ENCODE peak calls at places on chromosomes 5 and 9, in nine cellular contexts. C is frontal cortex; X is NCI-H748 treated with DMSO at 0.1 percent for 48 hours; H is Ammon's horn; U is mucosa of gallbladder; W is activated CD8-positive, alpha-beta memory T cell treated with anti-CD3 and anti-CD28 coated beads for 48 hours; D is HCEC 1CT; R is smooth muscle cell of the brain vasculature; F is HT1080. M is an unnamed sample.
A peak's percentile ranks its signal among the peaks of the same experiment; 100 is the strongest.

GRCh38 chr5:56142233-56142619 is 90.9 kb downstream of the ANKRD55 start:
- DNase-seq in C (no peak), X (no peak), H (no peak), U (no peak), W (no peak), D (no peak), R (no peak), F (no peak), M (no peak)

GRCh38 chr9:115099891-115100290 is 18.1 kb downstream of the TNC start:
- DNase-seq in C (no peak), X (no peak), H (peak; percentile 62), U (no peak), W (no peak), D (no peak), R (no peak), F (no peak), M (no peak)

GRCh38 chr5:125317546-125317995 is 571.1 kb upstream of the ZNF608 start:
- DNase-seq in C (no peak), X (peak; percentile 100), H (peak; percentile 16), U (no peak), W (no peak), D (no peak), R (no peak), F (no peak), M (no peak)

GRCh38 chr5:180649297-180650039 is at the start of gene FLT4:
- DNase-seq in C (no peak), X (no peak), H (no peak), U (no peak), W (no peak), D (no peak), R (no peak), F (no peak), M (no peak)

GRCh38 chr5:88393082-88393481 is 124.4 kb upstream of the TMEM161B start:
- DNase-seq in C (no peak), X (no peak), H (no peak), U (no peak), W (no peak), D (no peak), R (no peak), F (no peak), M (no peak)

GRCh38 chr9:98848450-98849149 is 41.1 kb downstream of the GALNT12 start:
- DNase-seq in C (peak; percentile 56), X (peak; percentile 73), H (peak; percentile 98), U (peak; percentile 91), W (peak; percentile 25), D (peak; percentile 74), R (peak; percentile 72), F (peak; percentile 97), M (peak; percentile 60)

GRCh38 chr5:173229381-173229959 is 5.5 kb downstream of the NKX2-5 start:
- DNase-seq in C (no peak), X (no peak), H (no peak), U (no peak), W (no peak), D (no peak), R (no peak), F (no peak), M (no peak)

GRCh38 chr9:99680191-99680590 is 141.5 kb upstream of the NR4A3 start:
- DNase-seq in C (no peak), X (no peak), H (no peak), U (no peak), W (no peak), D (peak; percentile 75), R (peak; percentile 15), F (peak; percentile 12), M (no peak)

GRCh38 chr5:137636846-137637515 is 98.9 kb downstream of the KLHL3 start:
- DNase-seq in C (no peak), X (no peak), H (no peak), U (no peak), W (no peak), D (no peak), R (no peak), F (peak; percentile 43), M (no peak)

GRCh38 chr9:127390563-127390962 is 6.4 kb upstream of the SLC2A8 start:
- DNase-seq in C (no peak), X (no peak), H (no peak), U (no peak), W (no peak), D (no peak), R (no peak), F (no peak), M (no peak)

GRCh38 chr9:1709347-1709746 is 305.8 kb upstream of the SMARCA2 start:
- DNase-seq in C (no peak), X (peak; percentile 15), H (no peak), U (no peak), W (no peak), D (no peak), R (no peak), F (no peak), M (no peak)

GRCh38 chr9:15225564-15226126 is 81.4 kb downstream of the TTC39B start:
- DNase-seq in C (no peak), X (no peak), H (no peak), U (no peak), W (no peak), D (no peak), R (no peak), F (no peak), M (no peak)

GRCh38 chr9:37974506-37975173 is 70.7 kb upstream of the SLC25A51 start:
- DNase-seq in C (no peak), X (no peak), H (no peak), U (no peak), W (no peak), D (no peak), R (no peak), F (peak; percentile 83), M (peak; percentile 30)

GRCh38 chr9:81191222-81191621 is 498.1 kb downstream of the TLE1 start:
- DNase-seq in C (no peak), X (no peak), H (no peak), U (no peak), W (no peak), D (peak; percentile 24), R (no peak), F (peak; percentile 6), M (no peak)

GRCh38 chr9:34079181-34079580 is 30.5 kb upstream of the UBAP2 start:
- DNase-seq in C (no peak), X (no peak), H (no peak), U (no peak), W (no peak), D (peak; percentile 43), R (no peak), F (peak; percentile 58), M (no peak)

GRCh38 chr5:17118631-17119030 is 98.8 kb upstream of the BASP1 start:
- DNase-seq in C (no peak), X (no peak), H (peak; percentile 84), U (peak; percentile 57), W (no peak), D (peak; percentile 97), R (peak; percentile 88), F (peak; percentile 100), M (no peak)

GRCh38 chr5:139641116-139642080 is 6.8 kb upstream of the CXXC5 start:
- DNase-seq in C (peak; percentile 4), X (no peak), H (no peak), U (no peak), W (no peak), D (no peak), R (no peak), F (no peak), M (no peak)

GRCh38 chr5:55445817-55446216 is 88.9 kb downstream of the PLPP1 start:
- DNase-seq in C (no peak), X (no peak), H (no peak), U (no peak), W (no peak), D (no peak), R (no peak), F (no peak), M (no peak)

GRCh38 chr5:115551415-115551814 is 6.8 kb upstream of the FEM1C start:
- DNase-seq in C (no peak), X (no peak), H (no peak), U (no peak), W (no peak), D (peak; percentile 28), R (no peak), F (peak; percentile 69), M (no peak)

GRCh38 chr5:42930934-42931333 is 109.2 kb downstream of the ANXA2R start:
- DNase-seq in C (no peak), X (no peak), H (no peak), U (no peak), W (no peak), D (peak; percentile 3), R (no peak), F (peak; percentile 27), M (no peak)

GRCh38 chr5:76690704-76691469 is 25.0 kb upstream of the F2R start:
- DNase-seq in C (no peak), X (no peak), H (no peak), U (no peak), W (no peak), D (peak; percentile 50), R (no peak), F (no peak), M (no peak)

M was measured in iPS DF 19.7.